ENCODE peak calls at places on chromosome 17, in four cellular contexts. G is K562, Q is GM12878, B is H1. M is an unnamed sample.

GRCh38 chr17:79931517-79932309 is 92.5 kb upstream of the CBX4 start:
- DNase-seq in B (no peak), Q (no peak), G (no peak), M (no peak)

GRCh38 chr17:61490540-61490975 is 38.3 kb downstream of the TBX4 start:
- DNase-seq in G (no peak), B (no peak), Q (no peak), M (no peak)

GRCh38 chr17:61219460-61219859 is 180.2 kb upstream of the TBX2 start:
- DNase-seq in G (no peak), Q (no peak), B (no peak), M (no peak)

GRCh38 chr17:10046786-10047609 is 141.9 kb upstream of the RCVRN start:
- DNase-seq in B (no peak), G (no peak), Q (peak), M (no peak)

GRCh38 chr17:27654654-27655524 is 23.9 kb downstream of the LGALS9 start:
- DNase-seq in Q (peak), G (peak), B (peak), M (peak)

GRCh38 chr17:18377437-18378204 is at the start of gene EVPLL:
- DNase-seq in G (no peak), Q (no peak), B (no peak), M (no peak)

GRCh38 chr17:27573971-27574525 is 56.9 kb upstream of the LGALS9 start:
- DNase-seq in G (peak), B (no peak), Q (no peak), M (no peak)

GRCh38 chr17:57984226-57984890 is 3.7 kb downstream of the VEZF1 start:
- DNase-seq in Q (no peak), B (no peak), G (no peak), M (no peak)

GRCh38 chr17:54932711-54933110 is 32.1 kb downstream of the TOM1L1 start:
- DNase-seq in B (no peak), G (no peak), Q (no peak), M (no peak)

GRCh38 chr17:4843451-4843850 is 10.3 kb downstream of the MINK1 start:
- DNase-seq in G (no peak), B (no peak), Q (no peak), M (no peak)

GRCh38 chr17:61594294-61594825 is 3.3 kb upstream of the NACA2 start:
- DNase-seq in G (no peak), Q (no peak), B (no peak), M (no peak)

GRCh38 chr17:80649672-80650338 is 105.2 kb downstream of the RPTOR start:
- DNase-seq in B (peak), G (peak), Q (no peak), M (peak)

GRCh38 chr17:81084691-81085419 is 49.9 kb downstream of the BAIAP2 start:
- DNase-seq in G (no peak), Q (no peak), B (no peak), M (no peak)

GRCh38 chr17:30244853-30245385 is 9.4 kb upstream of the SLC6A4 start:
- DNase-seq in Q (no peak), G (no peak), B (peak), M (no peak)

GRCh38 chr17:57861000-57861736 is 11.3 kb upstream of the MRPS23 start:
- DNase-seq in G (peak), B (peak), Q (no peak), M (peak)

GRCh38 chr17:63694974-63695773 is 4.8 kb downstream of the LIMD2 start:
- DNase-seq in Q (no peak), G (no peak), B (no peak), M (no peak)

GRCh38 chr17:63694229-63694973 is 5.5 kb downstream of the LIMD2 start:
- DNase-seq in Q (no peak), G (no peak), B (no peak), M (no peak)

GRCh38 chr17:63697341-63698286 is 2.3 kb downstream of the LIMD2 start:
- DNase-seq in G (peak), Q (peak), B (peak), M (peak)

GRCh38 chr17:63696381-63696961 is 3.5 kb downstream of the LIMD2 start:
- DNase-seq in G (peak), Q (no peak), B (peak), M (peak)

DNA sequence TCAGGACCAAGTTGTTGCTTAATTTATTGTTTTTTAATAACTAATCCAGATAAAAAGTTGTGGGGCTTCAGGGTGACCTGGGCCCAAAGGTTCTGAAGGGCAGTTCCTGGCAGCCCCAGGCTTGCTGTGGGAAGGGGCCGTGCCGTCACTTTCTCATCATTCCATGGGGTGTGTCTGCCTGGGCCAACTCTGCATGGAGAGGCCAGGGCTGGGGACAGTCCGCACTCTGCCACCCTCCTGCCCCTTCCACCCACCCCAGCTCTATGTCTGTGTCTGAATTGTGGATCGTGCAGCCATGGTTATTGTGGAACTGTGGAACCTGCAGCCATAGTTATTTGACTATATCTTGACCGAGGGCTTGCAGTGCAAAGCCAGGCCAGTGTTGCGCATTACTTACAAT is 4.0 kb downstream of the LIMD2 start:
- DNase-seq in G (no peak), Q (no peak), B (no peak), M (no peak)
- TF ChIP-seq EGR1 in G (no peak), Q (no peak), B (no peak), M (no peak)

GRCh38 chr17:64688481-64688880 is 26.4 kb upstream of the SMURF2 start:
- DNase-seq in B (no peak), Q (no peak), G (no peak), M (no peak)

GRCh38 chr17:64689106-64689505 is 27.0 kb upstream of the SMURF2 start:
- DNase-seq in Q (no peak), G (no peak), B (no peak), M (no peak)

GRCh38 chr17:64692187-64692586 is 30.1 kb upstream of the SMURF2 start:
- DNase-seq in Q (no peak), G (no peak), B (no peak), M (no peak)

GRCh38 chr17:64698725-64699124 is 36.6 kb upstream of the SMURF2 start:
- DNase-seq in Q (no peak), B (no peak), G (no peak), M (no peak)

GRCh38 chr17:64694207-64694606 is 32.1 kb upstream of the SMURF2 start:
- DNase-seq in B (no peak), Q (no peak), G (no peak), M (peak)
- TF ChIP-seq EGR1 in B (no peak), Q (no peak), G (no peak), M (no peak)

GRCh38 chr17:73261617-73261951 is at the start of gene CPSF4L:
- DNase-seq in G (no peak), Q (no peak), B (no peak), M (no peak)

GRCh38 chr17:73256220-73256619 is 5.5 kb downstream of the CPSF4L start:
- DNase-seq in Q (no peak), G (no peak), B (no peak), M (no peak)

GRCh38 chr17:73261952-73262675 is 434 bp upstream of the CPSF4L start:
- DNase-seq in G (no peak), Q (no peak), B (peak), M (no peak)

GRCh38 chr17:73255671-73256181 is 6.0 kb downstream of the CPSF4L start:
- DNase-seq in G (peak), Q (no peak), B (peak), M (peak)

DNA sequence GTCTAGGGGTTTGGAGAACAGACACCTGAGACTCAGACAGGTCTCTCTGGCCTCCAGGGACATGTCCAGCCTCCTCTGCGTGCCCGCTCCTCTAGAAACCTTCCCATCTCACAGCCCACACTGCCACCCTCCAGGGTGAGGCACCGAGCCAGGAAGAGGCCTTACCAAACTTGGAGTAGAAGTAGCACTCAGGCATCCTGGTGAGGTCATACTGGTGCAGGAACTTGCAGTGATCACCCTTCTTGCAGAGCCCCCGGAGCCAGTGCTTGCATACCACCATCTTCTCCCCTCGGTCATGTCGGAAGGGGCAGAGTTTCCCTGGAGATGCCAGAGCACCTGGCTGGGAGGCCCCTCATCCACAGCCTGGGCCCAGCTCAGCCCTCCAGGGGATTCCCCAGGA is 4.2 kb downstream of the CPSF4L start:
- DNase-seq in G (no peak), Q (no peak), B (no peak), M (no peak)
- TF ChIP-seq EGR1 in G (no peak), Q (no peak), B (no peak), M (no peak)

GRCh38 chr17:45130640-45131293 is 1.5 kb downstream of the PLCD3 start:
- DNase-seq in G (no peak), B (no peak), Q (no peak), M (no peak)
- TF ChIP-seq EGR1 in G (no peak), B (no peak), Q (no peak), M (no peak)

GRCh38 chr17:42485680-42486079 is 27.0 kb downstream of the ATP6V0A1 start:
- DNase-seq in Q (no peak), G (no peak), B (no peak), M (no peak)
- TF ChIP-seq EGR1 in Q (no peak), G (no peak), B (no peak), M (no peak)

DNA sequence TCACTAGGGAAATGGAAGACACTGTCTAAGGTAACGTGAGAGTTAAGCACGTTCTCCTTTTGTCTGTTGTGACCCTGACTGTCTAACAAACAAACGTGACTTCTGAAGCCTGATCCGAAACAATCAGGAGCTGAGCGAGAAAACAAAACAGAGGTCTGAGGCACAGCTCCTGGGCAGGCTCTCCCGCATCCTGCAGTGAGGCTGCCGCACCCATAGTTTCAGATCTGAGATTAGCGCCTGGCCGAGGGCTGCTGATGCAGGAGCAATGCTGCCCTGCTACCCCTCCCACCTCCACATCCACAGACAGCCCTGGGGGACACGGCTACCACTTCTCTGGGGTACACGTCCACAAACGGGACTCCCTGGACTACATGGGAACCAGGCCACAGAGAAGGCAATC is 46.7 kb downstream of the RNF157 start:
- DNase-seq in B (no peak), G (peak), Q (no peak), M (no peak)
- TF ChIP-seq EGR1 in B (no peak), G (no peak), Q (no peak), M (no peak)

GRCh38 chr17:51103451-51103850 is 17.2 kb downstream of the SPAG9 start:
- DNase-seq in G (no peak), Q (no peak), B (no peak), M (no peak)

GRCh38 chr17:51103050-51103449 is 17.6 kb downstream of the SPAG9 start:
- DNase-seq in G (no peak), Q (no peak), B (no peak), M (no peak)

GRCh38 chr17:51107666-51108227 is 12.9 kb downstream of the SPAG9 start:
- DNase-seq in B (no peak), Q (no peak), G (no peak), M (no peak)
- TF ChIP-seq EGR1 in B (no peak), Q (no peak), G (no peak), M (no peak)

GRCh38 chr17:46195217-46195855 is 2.1 kb upstream of the KANSL1 start:
- DNase-seq in G (no peak), B (no peak), Q (no peak), M (no peak)

GRCh38 chr17:46192484-46193245 is 564 bp downstream of the KANSL1 start:
- DNase-seq in G (peak), Q (no peak), B (peak), M (no peak)

GRCh38 chr17:46194393-46195216 is 1.4 kb upstream of the KANSL1 start:
- DNase-seq in G (peak), B (no peak), Q (peak), M (peak)

GRCh38 chr17:46193246-46193625 is at the start of gene KANSL1:
- DNase-seq in G (peak), Q (no peak), B (peak), M (peak)

DNA sequence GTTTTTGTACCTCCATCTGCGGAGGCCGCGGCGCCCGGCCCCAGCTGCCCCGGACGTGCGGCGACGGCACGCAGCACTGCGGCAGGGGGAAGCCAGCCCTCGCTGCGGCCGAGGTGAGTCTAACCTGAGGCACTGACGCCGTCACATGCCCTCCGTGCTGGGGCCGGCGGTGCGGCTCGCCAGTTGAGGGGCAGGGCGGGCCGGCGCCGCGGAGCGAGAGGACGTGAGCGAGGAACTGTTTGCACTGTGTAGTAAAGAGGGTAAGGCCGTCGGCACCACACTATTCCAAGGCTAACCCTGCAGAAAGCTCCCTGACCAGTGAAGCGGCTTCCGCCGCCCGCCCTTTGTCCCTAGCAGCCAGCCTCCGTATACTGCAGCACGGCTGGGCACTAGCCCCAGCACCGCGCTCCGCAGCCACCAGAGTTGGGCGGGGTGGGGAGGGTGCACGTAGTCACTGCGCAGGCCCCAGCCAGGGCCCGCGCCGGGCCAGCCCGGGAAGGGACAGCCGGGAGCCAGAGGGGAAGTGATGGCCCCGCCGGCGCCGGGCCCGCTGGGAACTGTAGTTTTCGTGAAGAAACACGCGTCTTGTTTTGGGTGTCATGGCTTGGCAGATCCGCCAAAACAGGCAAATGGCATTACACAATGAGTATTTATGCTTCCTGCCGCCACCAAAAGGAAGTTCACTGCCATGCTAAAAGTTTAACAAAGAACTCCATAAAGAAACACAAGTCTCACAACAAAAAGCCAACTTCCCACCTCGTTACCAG is 580 bp upstream of the KANSL1 start:
- DNase-seq in G (peak), Q (peak), B (peak), M (peak)
- TF ChIP-seq EGR1 in G (no peak), Q (no peak), B (no peak), M (no peak)

GRCh38 chr17:33444731-33445130 is 151.6 kb upstream of the ASIC2 start:
- DNase-seq in G (no peak), B (no peak), Q (no peak), M (no peak)

GRCh38 chr17:33438136-33438535 is 145.0 kb upstream of the ASIC2 start:
- DNase-seq in Q (no peak), G (no peak), B (no peak), M (no peak)

GRCh38 chr17:33447090-33447489 is 154.0 kb upstream of the ASIC2 start:
- DNase-seq in Q (no peak), G (no peak), B (no peak), M (no peak)

GRCh38 chr17:33438578-33438977 is 145.5 kb upstream of the ASIC2 start:
- DNase-seq in B (no peak), G (peak), Q (no peak), M (no peak)

DNA sequence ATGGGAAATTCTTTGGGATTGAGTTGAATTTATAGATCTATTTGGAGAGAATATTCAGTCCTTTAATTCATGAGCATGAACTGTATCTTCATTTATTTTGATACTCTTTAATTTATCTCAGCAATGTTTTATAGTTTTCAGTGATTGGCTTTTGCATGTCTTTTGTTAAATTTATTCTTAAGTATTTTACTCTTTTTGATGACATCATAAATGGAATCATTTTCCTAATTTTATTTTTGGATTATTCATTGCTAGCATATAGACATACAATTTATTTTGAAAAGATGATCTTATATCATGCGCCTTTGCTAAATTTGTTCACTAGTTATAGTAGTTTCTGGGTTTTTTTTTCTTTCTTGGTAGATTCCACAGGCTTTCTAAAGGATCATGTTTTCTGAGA is 149.2 kb upstream of the ASIC2 start:
- DNase-seq in G (no peak), B (no peak), Q (no peak), M (no peak)
- TF ChIP-seq EGR1 in G (no peak), B (no peak), Q (no peak), M (no peak)

DNA sequence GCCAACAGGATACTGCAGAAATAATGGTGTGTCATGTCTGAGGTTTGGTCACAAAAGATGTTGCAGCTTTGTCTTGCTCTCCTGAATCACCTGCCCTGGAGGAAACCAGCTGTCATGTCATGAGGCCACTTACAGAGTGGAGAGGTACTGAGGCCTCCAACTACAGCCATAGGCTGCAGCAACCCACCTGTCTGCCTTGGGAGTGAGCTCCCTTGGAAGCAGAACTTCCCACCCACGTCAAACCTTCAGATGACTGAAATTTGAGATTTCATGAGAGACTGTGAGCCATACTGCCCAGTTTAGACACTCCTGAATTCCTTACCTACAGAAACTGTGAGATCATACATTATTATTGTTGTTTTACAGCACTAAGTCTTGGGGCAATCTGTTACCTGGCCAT is 475.9 kb downstream of the HS3ST3B1 start:
- DNase-seq in Q (no peak), B (no peak), G (no peak), M (no peak)
- TF ChIP-seq EGR1 in Q (no peak), B (no peak), G (no peak), M (no peak)

M was measured in HCT116.